ENCODE peak calls at places on chromosomes 16 and 17, in seven cellular contexts. H, P, K, W, V, J and Z are unnamed samples.
A peak's percentile ranks its signal among the peaks of the same experiment; 100 is the strongest.

GRCh38 chr17:72614871-72615626 is 477.4 kb downstream of the SLC39A11 start:
- DNase-seq in J (no peak), W (peak; percentile 47), P (peak; percentile 47), H (peak; percentile 45), K (peak; percentile 57), V (no peak), Z (peak; percentile 54)

GRCh38 chr17:6138761-6139446 is 68.7 kb downstream of the WSCD1 start:
- DNase-seq in J (no peak), H (no peak), P (no peak), W (no peak), K (no peak), V (no peak), Z (no peak)

GRCh38 chr16:50255538-50255937 is 10.8 kb upstream of the ADCY7 start:
- DNase-seq in J (no peak), K (no peak), P (no peak), W (no peak), H (no peak), V (no peak), Z (no peak)

GRCh38 chr17:77687921-77688320 is 270.6 kb upstream of the TNRC6C start:
- DNase-seq in J (no peak), K (no peak), W (no peak), H (no peak), V (no peak), P (no peak), Z (no peak)

GRCh38 chr17:31134526-31134925 is 39.7 kb downstream of the NF1 start:
- DNase-seq in V (no peak), P (no peak), K (no peak), J (no peak), H (no peak), W (no peak), Z (no peak)

GRCh38 chr16:53937068-53937614 is 233.2 kb downstream of the FTO start:
- DNase-seq in K (no peak), W (no peak), V (no peak), P (no peak), H (no peak), J (no peak), Z (no peak)

GRCh38 chr16:57029161-57030160 is 40.1 kb downstream of the NLRC5 start:
- DNase-seq in H (no peak), K (peak; percentile 58), J (no peak), P (no peak), W (peak; percentile 48), V (no peak), Z (peak; percentile 41)

GRCh38 chr16:53775821-53776431 is 72.0 kb downstream of the FTO start:
- DNase-seq in H (no peak), V (no peak), W (peak; percentile 96), K (peak; percentile 95), J (no peak), P (peak; percentile 96), Z (peak; percentile 95)

GRCh38 chr16:47310792-47311211 is 150.1 kb downstream of the ITFG1 start:
- DNase-seq in V (no peak), P (no peak), W (no peak), K (no peak), H (no peak), J (no peak), Z (no peak)

GRCh38 chr17:74234482-74234881 is 21.1 kb downstream of the TTYH2 start:
- DNase-seq in H (no peak), K (no peak), W (no peak), J (no peak), V (no peak), P (no peak), Z (no peak)

GRCh38 chr16:52976539-52977167 is 76.0 kb downstream of the CHD9NB start:
- DNase-seq in W (peak; percentile 61), H (no peak), J (no peak), V (no peak), K (peak; percentile 43), P (peak; percentile 19), Z (peak; percentile 6)

GRCh38 chr16:31467858-31468257 is 4.1 kb upstream of the TGFB1I1 start:
- DNase-seq in W (no peak), J (no peak), P (no peak), K (no peak), V (no peak), H (no peak), Z (no peak)

GRCh38 chr17:68195667-68196393 is 52.0 kb upstream of the AMZ2 start:
- DNase-seq in W (no peak), V (no peak), P (peak; percentile 25), K (no peak), J (peak; percentile 13), H (peak; percentile 39), Z (no peak)

GRCh38 chr16:68267612-68268405 is 3.5 kb downstream of the SLC7A6 start:
- DNase-seq in V (no peak), K (peak; percentile 28), J (no peak), P (no peak), W (no peak), H (no peak), Z (no peak)

GRCh38 chr16:65548470-65548869 is 426.6 kb upstream of the CDH11 start:
- DNase-seq in P (peak; percentile 48), H (no peak), J (no peak), V (no peak), W (peak; percentile 27), K (peak; percentile 32), Z (no peak)

GRCh38 chr17:48541574-48542113 is 3.3 kb downstream of the HOXB2 start:
- DNase-seq in J (no peak), H (no peak), P (no peak), W (peak; percentile 75), K (no peak), V (peak; percentile 29), Z (peak; percentile 80)

GRCh38 chr17:71360301-71360700 is 760.5 kb upstream of the SOX9 start:
- DNase-seq in J (no peak), V (no peak), W (peak; percentile 1), K (no peak), P (no peak), H (no peak), Z (no peak)

GRCh38 chr17:12510535-12510934 is 155.2 kb upstream of the MYOCD start:
- DNase-seq in P (peak; percentile 73), W (peak; percentile 7), H (no peak), J (no peak), V (no peak), K (peak; percentile 44), Z (peak; percentile 65)

GRCh38 chr16:546909-547770 is 13.1 kb upstream of the PRR35 start:
- DNase-seq in P (no peak), H (peak; percentile 66), V (peak; percentile 23), J (no peak), W (no peak), K (no peak), Z (no peak)

GRCh38 chr16:71328151-71328550 is 30.4 kb upstream of the CALB2 start:
- DNase-seq in P (no peak), W (no peak), V (no peak), H (no peak), J (no peak), K (no peak), Z (no peak)

GRCh38 chr17:410674-411401 is 58.2 kb upstream of the RPH3AL start:
- DNase-seq in H (no peak), W (peak; percentile 11), K (peak; percentile 19), J (peak; percentile 42), V (peak; percentile 46), P (peak; percentile 19), Z (peak; percentile 18)

GRCh38 chr17:16919663-16920627 is 52.0 kb downstream of the TNFRSF13B start:
- DNase-seq in J (no peak), P (no peak), H (no peak), V (no peak), W (no peak), K (no peak), Z (no peak)

GRCh38 chr16:28491080-28491969 is 549 bp downstream of the CLN3 start:
- DNase-seq in V (no peak), K (peak; percentile 11), P (peak; percentile 58), H (no peak), J (peak; percentile 31), W (peak; percentile 5), Z (peak; percentile 32)

GRCh38 chr17:41494524-41494923 is 4.8 kb upstream of the KRT36 start:
- DNase-seq in P (peak; percentile 34), H (no peak), K (no peak), J (no peak), V (no peak), W (peak; percentile 16), Z (peak; percentile 37)

GRCh38 chr17:38572665-38573365 is 32.9 kb downstream of the SRCIN1 start:
- DNase-seq in K (no peak), P (peak; percentile 44), W (no peak), V (no peak), H (peak; percentile 76), J (peak; percentile 45), Z (no peak)

GRCh38 chr16:88047462-88047861 is 96.2 kb downstream of the BANP start:
- DNase-seq in H (no peak), V (no peak), W (no peak), P (no peak), K (no peak), J (no peak), Z (no peak)

GRCh38 chr17:8912060-8912981 is 44.8 kb upstream of the PIK3R6 start:
- DNase-seq in H (no peak), W (no peak), K (no peak), V (no peak), P (no peak), J (no peak), Z (no peak)

GRCh38 chr17:75047398-75048098 is 523 bp downstream of the KCTD2 start:
- DNase-seq in H (no peak), J (no peak), P (peak; percentile 44), V (no peak), W (no peak), K (no peak), Z (peak; percentile 20)

GRCh38 chr17:14198013-14198412 is 38.6 kb downstream of the CDRT15 start:
- DNase-seq in W (no peak), V (no peak), K (no peak), H (no peak), J (no peak), P (no peak), Z (peak; percentile 37)

GRCh38 chr16:8866118-8866883 is 2.5 kb downstream of the CARHSP1 start:
- DNase-seq in H (no peak), P (peak; percentile 33), K (peak; percentile 37), V (no peak), J (no peak), W (peak; percentile 65), Z (peak; percentile 51)

GRCh38 chr17:77432791-77433190 is 292.0 kb downstream of the SEC14L1 start:
- DNase-seq in J (no peak), V (no peak), H (no peak), P (no peak), K (no peak), W (no peak), Z (no peak)

GRCh38 chr16:47460755-47461597 is at the start of the genes ITFG1 and PHKB:
- DNase-seq in V (peak; percentile 97), P (peak; percentile 95), W (peak; percentile 92), H (peak; percentile 85), J (peak; percentile 92), K (peak; percentile 93), Z (peak; percentile 94)

GRCh38 chr16:49533436-49533835 is 159.8 kb downstream of the C16orf78 start:
- DNase-seq in V (no peak), H (no peak), J (no peak), W (no peak), K (no peak), P (no peak), Z (no peak)

GRCh38 chr17:8119575-8120519 is 1.5 kb upstream of the ALOXE3 start:
- DNase-seq in W (peak; percentile 95), H (no peak), K (peak; percentile 95), V (peak; percentile 87), J (peak; percentile 85), P (peak; percentile 96), Z (peak; percentile 97)